ENCODE peak calls at places on chromosomes 13 and 19, in eight cellular contexts. K, E, H, B, J, G, I and A are unnamed samples.

GRCh38 chr19:8001995-8002849 is 3.2 kb downstream of the ELAVL1 start:
- DNase-seq in K (peak; percentile 92), E (peak; percentile 83), H (peak; percentile 85), B (peak; percentile 28), J (peak; percentile 81), G (peak; percentile 89), I (peak; percentile 94), A (no peak)

GRCh38 chr19:3104708-3104983 is 10.5 kb downstream of the GNA11 start:
- DNase-seq in K (no peak), E (no peak), H (no peak), B (no peak), J (no peak), G (no peak), I (no peak), A (no peak)

GRCh38 chr13:32334676-32335075 is 19.4 kb downstream of the BRCA2 start:
- DNase-seq in K (no peak), E (no peak), H (no peak), B (no peak), J (no peak), G (no peak), I (no peak), A (no peak)

GRCh38 chr13:109235901-109236300 is 550.5 kb downstream of the IRS2 start:
- DNase-seq in K (no peak), E (no peak), H (no peak), B (no peak), J (no peak), G (no peak), I (no peak), A (no peak)

GRCh38 chr19:2933490-2933910 is 11.3 kb downstream of the ZNF77 start:
- DNase-seq in K (no peak), E (no peak), H (no peak), B (no peak), J (no peak), G (no peak), I (no peak), A (no peak)

GRCh38 chr19:55657004-55657747 is 2.3 kb downstream of the U2AF2 start:
- DNase-seq in K (no peak), E (no peak), H (no peak), B (no peak), J (no peak), G (peak; percentile 61), I (no peak), A (no peak)

GRCh38 chr13:98324105-98324504 is 147.0 kb upstream of the RNF113B start:
- DNase-seq in K (no peak), E (no peak), H (no peak), B (no peak), J (peak; percentile 53), G (no peak), I (no peak), A (no peak)

GRCh38 chr13:36344886-36345437 is 1.2 kb downstream of the SPART start:
- DNase-seq in K (no peak), E (no peak), H (no peak), B (no peak), J (no peak), G (peak; percentile 62), I (no peak), A (no peak)

GRCh38 chr19:36973021-36973843 is 57.1 kb downstream of the ZNF568 start:
- DNase-seq in K (peak; percentile 79), E (peak; percentile 85), H (peak; percentile 93), B (peak; percentile 41), J (peak; percentile 61), G (peak; percentile 62), I (no peak), A (peak; percentile 49)

GRCh38 chr19:869245-870177 is 10.0 kb downstream of the CFD start:
- DNase-seq in K (peak; percentile 92), E (peak; percentile 29), H (peak; percentile 89), B (no peak), J (peak; percentile 88), G (no peak), I (no peak), A (no peak)

GRCh38 chr13:93680329-93680728 is 453.7 kb downstream of the GPC6 start:
- DNase-seq in K (no peak), E (no peak), H (no peak), B (no peak), J (no peak), G (no peak), I (no peak), A (no peak)

GRCh38 chr19:48249502-48250014 is 6.2 kb downstream of the CARD8 start:
- DNase-seq in K (no peak), E (peak; percentile 60), H (peak; percentile 75), B (no peak), J (no peak), G (peak; percentile 93), I (no peak), A (no peak)

GRCh38 chr19:4051175-4052101 is 15.3 kb downstream of the ZBTB7A start:
- DNase-seq in K (peak; percentile 78), E (peak; percentile 61), H (peak; percentile 56), B (no peak), J (peak; percentile 31), G (no peak), I (no peak), A (no peak)

GRCh38 chr19:2603320-2603719 is 99.2 kb downstream of the GNG7 start:
- DNase-seq in K (peak; percentile 62), E (no peak), H (peak; percentile 77), B (no peak), J (peak; percentile 34), G (peak; percentile 43), I (no peak), A (no peak)

GRCh38 chr19:41937525-41937924 is 9.3 kb upstream of the ERFL start:
- DNase-seq in K (no peak), E (no peak), H (no peak), B (no peak), J (no peak), G (no peak), I (no peak), A (no peak)

GRCh38 chr13:40389081-40389641 is 277.3 kb downstream of the FOXO1 start:
- DNase-seq in K (no peak), E (no peak), H (no peak), B (no peak), J (no peak), G (peak; percentile 64), I (no peak), A (no peak)

GRCh38 chr19:8607386-8607785 is 3.1 kb downstream of the ADAMTS10 start:
- DNase-seq in K (peak; percentile 74), E (no peak), H (peak; percentile 89), B (no peak), J (peak; percentile 64), G (no peak), I (no peak), A (no peak)

GRCh38 chr13:98978280-98978679 is 416 bp upstream of the DOCK9 start:
- DNase-seq in K (peak; percentile 58), E (no peak), H (no peak), B (no peak), J (peak; percentile 84), G (no peak), I (no peak), A (no peak)

GRCh38 chr13:73251866-73252265 is 193.1 kb downstream of the KLF5 start:
- DNase-seq in K (no peak), E (no peak), H (no peak), B (no peak), J (no peak), G (no peak), I (no peak), A (no peak)

GRCh38 chr13:41613984-41614581 is 156.7 kb downstream of the RGCC start:
- DNase-seq in K (peak; percentile 68), E (peak; percentile 27), H (peak; percentile 60), B (no peak), J (peak; percentile 82), G (no peak), I (no peak), A (no peak)